ENCODE peak calls at places on chromosome 2, in eight cellular contexts. One of them, this sample, is unnamed.

GRCh38 chr2:3279236-3279960 is 98.2 kb downstream of the EIPR1 start:
- DNase-seq in skeletal muscle cell: no peak
- DNase-seq in progenitor cell of endocrine pancreas: no peak
- DNase-seq in caudate nucleus: no peak
- DNase-seq in mucosa of descending colon: no peak
- DNase-seq in KG1: no peak
- DNase-seq in activated gamma-delta T cell treated with anti-CD3 and anti-CD28 coated beads, Interleukin-2, amount 50 U/mL, for 16 hours: no peak
- DNase-seq in endothelial cell: no peak
- DNase-seq in this sample: no peak

GRCh38 chr2:109164739-109165221 is 35.8 kb downstream of the SH3RF3 start:
- DNase-seq in skeletal muscle cell: peak
- DNase-seq in progenitor cell of endocrine pancreas: no peak
- DNase-seq in caudate nucleus: no peak
- DNase-seq in mucosa of descending colon: no peak
- DNase-seq in KG1: no peak
- DNase-seq in activated gamma-delta T cell treated with anti-CD3 and anti-CD28 coated beads, Interleukin-2, amount 50 U/mL, for 16 hours: no peak
- DNase-seq in endothelial cell: no peak
- DNase-seq in this sample: no peak

GRCh38 chr2:159140070-159140774 is 146.3 kb downstream of the WDSUB1 start:
- DNase-seq in skeletal muscle cell: no peak
- DNase-seq in progenitor cell of endocrine pancreas: no peak
- DNase-seq in caudate nucleus: no peak
- DNase-seq in mucosa of descending colon: no peak
- DNase-seq in KG1: no peak
- DNase-seq in activated gamma-delta T cell treated with anti-CD3 and anti-CD28 coated beads, Interleukin-2, amount 50 U/mL, for 16 hours: no peak
- DNase-seq in endothelial cell: no peak
- DNase-seq in this sample: no peak

GRCh38 chr2:215930505-215931233 is 82.7 kb downstream of the MREG start:
- DNase-seq in skeletal muscle cell: no peak
- DNase-seq in progenitor cell of endocrine pancreas: no peak
- DNase-seq in caudate nucleus: no peak
- DNase-seq in mucosa of descending colon: no peak
- DNase-seq in KG1: no peak
- DNase-seq in activated gamma-delta T cell treated with anti-CD3 and anti-CD28 coated beads, Interleukin-2, amount 50 U/mL, for 16 hours: no peak
- DNase-seq in endothelial cell: no peak
- DNase-seq in this sample: no peak

GRCh38 chr2:101981066-101981465 is 10.7 kb upstream of the IL1R2 start:
- DNase-seq in skeletal muscle cell: no peak
- DNase-seq in progenitor cell of endocrine pancreas: no peak
- DNase-seq in caudate nucleus: no peak
- DNase-seq in mucosa of descending colon: no peak
- DNase-seq in KG1: no peak
- DNase-seq in activated gamma-delta T cell treated with anti-CD3 and anti-CD28 coated beads, Interleukin-2, amount 50 U/mL, for 16 hours: no peak
- DNase-seq in endothelial cell: no peak
- DNase-seq in this sample: no peak

GRCh38 chr2:64408031-64408430 is 45.9 kb upstream of the LGALSL start:
- DNase-seq in skeletal muscle cell: no peak
- DNase-seq in progenitor cell of endocrine pancreas: no peak
- DNase-seq in caudate nucleus: no peak
- DNase-seq in mucosa of descending colon: no peak
- DNase-seq in KG1: no peak
- DNase-seq in activated gamma-delta T cell treated with anti-CD3 and anti-CD28 coated beads, Interleukin-2, amount 50 U/mL, for 16 hours: no peak
- DNase-seq in endothelial cell: no peak
- DNase-seq in this sample: no peak

GRCh38 chr2:14516844-14517243 is 115.7 kb upstream of the LRATD1 start:
- DNase-seq in skeletal muscle cell: peak
- DNase-seq in progenitor cell of endocrine pancreas: no peak
- DNase-seq in caudate nucleus: no peak
- DNase-seq in mucosa of descending colon: no peak
- DNase-seq in KG1: no peak
- DNase-seq in activated gamma-delta T cell treated with anti-CD3 and anti-CD28 coated beads, Interleukin-2, amount 50 U/mL, for 16 hours: no peak
- DNase-seq in endothelial cell: no peak
- DNase-seq in this sample: no peak

GRCh38 chr2:239216614-239217273 is 184.1 kb downstream of the HDAC4 start:
- DNase-seq in skeletal muscle cell: no peak
- DNase-seq in progenitor cell of endocrine pancreas: no peak
- DNase-seq in caudate nucleus: no peak
- DNase-seq in mucosa of descending colon: no peak
- DNase-seq in KG1: no peak
- DNase-seq in activated gamma-delta T cell treated with anti-CD3 and anti-CD28 coated beads, Interleukin-2, amount 50 U/mL, for 16 hours: no peak
- DNase-seq in endothelial cell: no peak
- DNase-seq in this sample: no peak

GRCh38 chr2:110903548-110903947 is 171.2 kb downstream of the ACOXL start:
- DNase-seq in skeletal muscle cell: no peak
- DNase-seq in progenitor cell of endocrine pancreas: no peak
- DNase-seq in caudate nucleus: peak
- DNase-seq in mucosa of descending colon: peak
- DNase-seq in KG1: no peak
- DNase-seq in activated gamma-delta T cell treated with anti-CD3 and anti-CD28 coated beads, Interleukin-2, amount 50 U/mL, for 16 hours: no peak
- DNase-seq in endothelial cell: no peak
- DNase-seq in this sample: no peak